ENCODE peak calls at places on chromosomes 12 and 14, in four cellular contexts. R is CMK; E is NB4; G is effector memory CD4-positive, alpha-beta T cell. P is an unnamed sample.

GRCh38 chr12:18139989-18140596 is 50.1 kb upstream of the RERGL start:
- DNase-seq in G (no peak), R (no peak), E (peak), P (peak)

GRCh38 chr14:46902837-46903236 is 251.3 kb upstream of the RPL10L start:
- DNase-seq in E (no peak), G (no peak), R (no peak), P (no peak)

GRCh38 chr12:20272171-20272570 is 96.2 kb upstream of the PDE3A start:
- DNase-seq in R (no peak), G (no peak), E (no peak), P (no peak)

GRCh38 chr14:96203635-96204034 is 1.0 kb upstream of the BDKRB2 start:
- DNase-seq in E (no peak), G (no peak), R (no peak), P (no peak)

GRCh38 chr12:2977776-2978175 is 18.6 kb downstream of the TEAD4 start:
- DNase-seq in R (no peak), E (no peak), G (no peak), P (no peak)

GRCh38 chr14:76518366-76518765 is 142.4 kb downstream of the ESRRB start:
- DNase-seq in G (no peak), E (no peak), R (no peak), P (no peak)

GRCh38 chr14:73242274-73242960 is 5.1 kb downstream of the PAPLN start:
- DNase-seq in R (no peak), G (no peak), E (peak), P (no peak)

GRCh38 chr12:57452937-57453509 is 2.1 kb upstream of the INHBE start:
- DNase-seq in G (no peak), E (peak), R (no peak), P (peak)

GRCh38 chr12:111598637-111599458 is at the start of gene ATXN2:
- DNase-seq in G (peak), R (peak), E (no peak), P (peak)

GRCh38 chr14:29648045-29648444 is 279.6 kb downstream of the PRKD1 start:
- DNase-seq in E (no peak), G (no peak), R (no peak), P (no peak)

GRCh38 chr14:70934502-70935134 is 27.4 kb downstream of the PCNX1 start:
- DNase-seq in G (no peak), E (no peak), R (no peak), P (peak)

P was measured in endothelial cell of umbilical vein.